ENCODE peak calls at places on chromosomes 3 and 15, in six cellular contexts. One of them, this sample, is unnamed.

GRCh38 chr3:118936811-118937210 is 97.8 kb downstream of the IGSF11 start:
- DNase-seq in prostate gland: no peak
- DNase-seq in heart left ventricle: no peak
- DNase-seq in tibial nerve: no peak
- DNase-seq in esophagus squamous epithelium: no peak
- DNase-seq in right lobe of liver: no peak
- DNase-seq in this sample: no peak

GRCh38 chr3:118938183-118938961 is 96.3 kb downstream of the IGSF11 start:
- DNase-seq in esophagus squamous epithelium: no peak
- DNase-seq in prostate gland: no peak
- DNase-seq in heart left ventricle: no peak
- DNase-seq in tibial nerve: no peak
- DNase-seq in right lobe of liver: no peak
- DNase-seq in this sample: no peak

GRCh38 chr3:76400141-76400540 is 614.8 kb upstream of the ZNF717 start:
- DNase-seq in esophagus squamous epithelium: no peak
- DNase-seq in heart left ventricle: no peak
- DNase-seq in prostate gland: no peak
- DNase-seq in tibial nerve: no peak
- DNase-seq in right lobe of liver: no peak
- DNase-seq in this sample: no peak

GRCh38 chr15:64807051-64807749 is 18.2 kb downstream of the PIF1 start:
- DNase-seq in right lobe of liver: no peak
- DNase-seq in esophagus squamous epithelium: no peak
- DNase-seq in heart left ventricle: no peak
- DNase-seq in tibial nerve: no peak
- DNase-seq in prostate gland: no peak
- DNase-seq in this sample: no peak

GRCh38 chr15:74318376-74319137 is 48.9 kb downstream of the CYP11A1 start:
- DNase-seq in tibial nerve: no peak
- DNase-seq in esophagus squamous epithelium: no peak
- DNase-seq in prostate gland: no peak
- DNase-seq in heart left ventricle: peak; percentile 66
- DNase-seq in right lobe of liver: no peak
- DNase-seq in this sample: no peak

GRCh38 chr3:28348286-28348636 is 260 bp upstream of the ZCWPW2 start:
- DNase-seq in heart left ventricle: no peak
- DNase-seq in esophagus squamous epithelium: peak; percentile 44
- DNase-seq in right lobe of liver: no peak
- DNase-seq in tibial nerve: no peak
- DNase-seq in prostate gland: no peak
- DNase-seq in this sample: no peak

GRCh38 chr15:80942266-80942665 is 47.4 kb downstream of the MESD start:
- DNase-seq in prostate gland: no peak
- DNase-seq in tibial nerve: no peak
- DNase-seq in heart left ventricle: no peak
- DNase-seq in esophagus squamous epithelium: no peak
- DNase-seq in right lobe of liver: no peak
- DNase-seq in this sample: no peak

GRCh38 chr3:187802928-187803259 is 57.6 kb upstream of the BCL6 start:
- DNase-seq in prostate gland: no peak
- DNase-seq in heart left ventricle: no peak
- DNase-seq in esophagus squamous epithelium: no peak
- DNase-seq in tibial nerve: no peak
- DNase-seq in right lobe of liver: no peak
- DNase-seq in this sample: no peak

GRCh38 chr3:94616833-94617232 is 554.0 kb downstream of the NSUN3 start:
- DNase-seq in heart left ventricle: no peak
- DNase-seq in esophagus squamous epithelium: no peak
- DNase-seq in tibial nerve: no peak
- DNase-seq in prostate gland: no peak
- DNase-seq in right lobe of liver: no peak
- DNase-seq in this sample: no peak

GRCh38 chr3:17340261-17340660 is 402.2 kb downstream of the TBC1D5 start:
- DNase-seq in esophagus squamous epithelium: no peak
- DNase-seq in tibial nerve: no peak
- DNase-seq in right lobe of liver: no peak
- DNase-seq in heart left ventricle: no peak
- DNase-seq in prostate gland: no peak
- DNase-seq in this sample: no peak

GRCh38 chr3:188489639-188490405 is 335.9 kb downstream of the LPP start:
- DNase-seq in prostate gland: no peak
- DNase-seq in esophagus squamous epithelium: no peak
- DNase-seq in right lobe of liver: no peak
- DNase-seq in tibial nerve: no peak
- DNase-seq in heart left ventricle: no peak
- DNase-seq in this sample: no peak

GRCh38 chr15:59274126-59274970 is 67.7 kb downstream of the LDHAL6B start:
- DNase-seq in right lobe of liver: no peak
- DNase-seq in tibial nerve: no peak
- DNase-seq in heart left ventricle: no peak
- DNase-seq in prostate gland: no peak
- DNase-seq in esophagus squamous epithelium: no peak
- DNase-seq in this sample: no peak

GRCh38 chr3:122284486-122284885 is 40.6 kb upstream of the CSTA start:
- DNase-seq in prostate gland: no peak
- DNase-seq in esophagus squamous epithelium: no peak
- DNase-seq in right lobe of liver: no peak
- DNase-seq in tibial nerve: no peak
- DNase-seq in heart left ventricle: no peak
- DNase-seq in this sample: no peak

GRCh38 chr3:62888180-62888579 is 13.0 kb upstream of the CADPS start:
- DNase-seq in prostate gland: no peak
- DNase-seq in right lobe of liver: no peak
- DNase-seq in esophagus squamous epithelium: no peak
- DNase-seq in heart left ventricle: no peak
- DNase-seq in tibial nerve: no peak
- DNase-seq in this sample: no peak

GRCh38 chr15:72496783-72497182 is 22.7 kb downstream of the ARIH1 start:
- DNase-seq in tibial nerve: no peak
- DNase-seq in prostate gland: no peak
- DNase-seq in right lobe of liver: no peak
- DNase-seq in heart left ventricle: no peak
- DNase-seq in esophagus squamous epithelium: no peak
- DNase-seq in this sample: no peak

GRCh38 chr3:38614091-38614490 is 35.4 kb downstream of the SCN5A start:
- DNase-seq in esophagus squamous epithelium: no peak
- DNase-seq in heart left ventricle: no peak
- DNase-seq in tibial nerve: no peak
- DNase-seq in prostate gland: no peak
- DNase-seq in right lobe of liver: no peak
- DNase-seq in this sample: no peak

GRCh38 chr3:108234387-108234957 is 12.2 kb upstream of the IFT57 start:
- DNase-seq in prostate gland: no peak
- DNase-seq in esophagus squamous epithelium: no peak
- DNase-seq in tibial nerve: no peak
- DNase-seq in right lobe of liver: no peak
- DNase-seq in heart left ventricle: no peak
- DNase-seq in this sample: no peak

GRCh38 chr3:36679384-36680200 is 84.8 kb downstream of the DCLK3 start:
- DNase-seq in esophagus squamous epithelium: no peak
- DNase-seq in right lobe of liver: no peak
- DNase-seq in prostate gland: no peak
- DNase-seq in heart left ventricle: no peak
- DNase-seq in tibial nerve: no peak
- DNase-seq in this sample: no peak

GRCh38 chr15:84981711-84982300 is at the start of gene PDE8A:
- DNase-seq in heart left ventricle: peak; percentile 29
- DNase-seq in esophagus squamous epithelium: no peak
- DNase-seq in tibial nerve: no peak
- DNase-seq in right lobe of liver: peak; percentile 65
- DNase-seq in prostate gland: peak; percentile 26
- DNase-seq in this sample: no peak

GRCh38 chr15:58562135-58562534 is 130.3 kb downstream of the LIPC start:
- DNase-seq in right lobe of liver: no peak
- DNase-seq in tibial nerve: no peak
- DNase-seq in esophagus squamous epithelium: no peak
- DNase-seq in prostate gland: no peak
- DNase-seq in heart left ventricle: no peak
- DNase-seq in this sample: no peak

GRCh38 chr15:31495281-31495680 is 168.6 kb downstream of the KLF13 start:
- DNase-seq in tibial nerve: no peak
- DNase-seq in prostate gland: no peak
- DNase-seq in right lobe of liver: no peak
- DNase-seq in esophagus squamous epithelium: no peak
- DNase-seq in heart left ventricle: no peak
- DNase-seq in this sample: no peak

GRCh38 chr3:172673210-172673679 is 37.6 kb downstream of the NCEH1 start:
- DNase-seq in prostate gland: peak; percentile 53
- DNase-seq in esophagus squamous epithelium: no peak
- DNase-seq in tibial nerve: no peak
- DNase-seq in heart left ventricle: peak; percentile 49
- DNase-seq in right lobe of liver: no peak
- DNase-seq in this sample: no peak

GRCh38 chr3:77303943-77304778 is 264.3 kb downstream of the ROBO2 start:
- DNase-seq in heart left ventricle: no peak
- DNase-seq in esophagus squamous epithelium: no peak
- DNase-seq in tibial nerve: no peak
- DNase-seq in right lobe of liver: no peak
- DNase-seq in prostate gland: no peak
- DNase-seq in this sample: no peak

GRCh38 chr15:84844964-84845363 is 27.8 kb downstream of the ALPK3 start:
- DNase-seq in esophagus squamous epithelium: no peak
- DNase-seq in tibial nerve: no peak
- DNase-seq in right lobe of liver: no peak
- DNase-seq in prostate gland: no peak
- DNase-seq in heart left ventricle: peak; percentile 3
- DNase-seq in this sample: no peak

GRCh38 chr15:62362608-62363007 is 197.5 kb upstream of the C2CD4B start:
- DNase-seq in heart left ventricle: no peak
- DNase-seq in right lobe of liver: no peak
- DNase-seq in esophagus squamous epithelium: no peak
- DNase-seq in tibial nerve: no peak
- DNase-seq in prostate gland: no peak
- DNase-seq in this sample: no peak

GRCh38 chr15:71049706-71050422 is 65.4 kb upstream of the THSD4 start:
- DNase-seq in esophagus squamous epithelium: no peak
- DNase-seq in heart left ventricle: no peak
- DNase-seq in right lobe of liver: no peak
- DNase-seq in prostate gland: no peak
- DNase-seq in tibial nerve: no peak
- DNase-seq in this sample: no peak
- TF ChIP-seq POLR2A in esophagus squamous epithelium: no peak
- TF ChIP-seq POLR2A in heart left ventricle: no peak
- TF ChIP-seq POLR2A in right lobe of liver: no peak
- TF ChIP-seq POLR2A in prostate gland: no peak
- TF ChIP-seq POLR2A in tibial nerve: no peak
- TF ChIP-seq POLR2A in this sample: no peak

GRCh38 chr3:150547045-150547753 is 612 bp downstream of the EIF2A start:
- DNase-seq in esophagus squamous epithelium: no peak
- DNase-seq in prostate gland: no peak
- DNase-seq in tibial nerve: no peak
- DNase-seq in right lobe of liver: no peak
- DNase-seq in heart left ventricle: no peak
- DNase-seq in this sample: no peak

GRCh38 chr3:150544040-150544439 is 2.3 kb downstream of the SERP1 start:
- DNase-seq in heart left ventricle: no peak
- DNase-seq in right lobe of liver: no peak
- DNase-seq in esophagus squamous epithelium: no peak
- DNase-seq in prostate gland: no peak
- DNase-seq in tibial nerve: no peak
- DNase-seq in this sample: no peak

GRCh38 chr3:150544726-150545125 is 1.6 kb downstream of the SERP1 start:
- DNase-seq in esophagus squamous epithelium: no peak
- DNase-seq in tibial nerve: no peak
- DNase-seq in heart left ventricle: no peak
- DNase-seq in right lobe of liver: no peak
- DNase-seq in prostate gland: no peak
- DNase-seq in this sample: no peak

GRCh38 chr3:150545419-150546225 is 674 bp downstream of the SERP1 start:
- DNase-seq in tibial nerve: peak; percentile 21
- DNase-seq in esophagus squamous epithelium: peak; percentile 16
- DNase-seq in heart left ventricle: no peak
- DNase-seq in right lobe of liver: peak; percentile 74
- DNase-seq in prostate gland: peak; percentile 19
- DNase-seq in this sample: no peak

GRCh38 chr3:150546226-150547044 is at the start of the genes EIF2A and SERP1:
- DNase-seq in right lobe of liver: peak; percentile 100
- DNase-seq in heart left ventricle: peak; percentile 99
- DNase-seq in tibial nerve: peak; percentile 93
- DNase-seq in esophagus squamous epithelium: peak; percentile 88
- DNase-seq in prostate gland: peak; percentile 98
- DNase-seq in this sample: peak; percentile 99
- TF ChIP-seq POLR2A in right lobe of liver: peak; percentile 99
- TF ChIP-seq POLR2A in heart left ventricle: peak; percentile 95
- TF ChIP-seq POLR2A in tibial nerve: peak; percentile 91
- TF ChIP-seq POLR2A in esophagus squamous epithelium: peak; percentile 46
- TF ChIP-seq POLR2A in prostate gland: peak; percentile 99
- TF ChIP-seq POLR2A in this sample: peak; percentile 88

DNA sequence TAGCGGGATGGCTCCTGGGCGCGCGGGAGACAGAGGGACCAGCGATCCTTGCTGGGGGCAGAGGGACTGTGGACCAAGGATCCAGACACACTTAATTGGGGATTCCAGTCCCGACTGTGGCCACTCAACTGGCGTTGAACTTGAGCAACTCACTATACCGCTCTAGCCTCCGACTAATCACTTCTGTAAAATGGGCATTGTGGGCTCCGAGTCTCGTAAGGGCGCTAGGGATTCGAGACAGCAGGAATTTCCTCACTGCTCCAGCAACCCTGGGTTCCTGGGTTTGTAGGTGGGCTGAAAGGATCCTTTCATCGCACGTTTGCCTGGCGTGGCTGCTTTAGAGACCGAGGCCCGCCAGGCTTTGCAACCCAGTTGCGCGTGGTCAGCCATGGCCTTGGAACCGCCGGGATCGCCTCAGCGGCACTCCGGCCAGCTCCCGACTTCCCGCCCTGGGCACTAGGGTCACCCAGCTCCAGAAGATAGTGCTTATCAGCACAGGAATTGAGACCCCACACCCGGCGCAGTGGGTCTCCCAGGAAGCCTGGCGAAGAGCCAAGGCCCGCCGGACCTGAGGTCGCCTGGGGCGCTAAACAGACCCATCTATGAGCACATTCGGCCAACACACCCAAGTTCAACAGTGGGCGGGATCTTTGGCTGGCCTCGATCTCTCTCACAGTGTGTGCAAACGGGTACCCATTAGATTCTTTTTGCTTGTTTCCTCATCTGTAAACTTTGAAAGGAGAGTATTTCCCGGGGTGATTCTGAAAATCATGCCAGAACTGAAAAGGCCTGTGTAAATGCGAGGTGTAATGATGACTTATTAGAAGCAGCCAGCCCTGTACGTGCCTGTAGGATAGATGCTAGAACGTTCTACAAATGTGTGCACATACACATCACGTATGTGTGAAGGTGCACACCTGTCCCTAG is 9.9 kb downstream of the FOXL2 start:
- DNase-seq in tibial nerve: no peak
- DNase-seq in prostate gland: no peak
- DNase-seq in heart left ventricle: no peak
- DNase-seq in right lobe of liver: no peak
- DNase-seq in esophagus squamous epithelium: no peak
- DNase-seq in this sample: no peak
- TF ChIP-seq POLR2A in tibial nerve: no peak
- TF ChIP-seq POLR2A in prostate gland: no peak
- TF ChIP-seq POLR2A in heart left ventricle: no peak
- TF ChIP-seq POLR2A in right lobe of liver: no peak
- TF ChIP-seq POLR2A in esophagus squamous epithelium: no peak
- TF ChIP-seq POLR2A in this sample: no peak

DNA sequence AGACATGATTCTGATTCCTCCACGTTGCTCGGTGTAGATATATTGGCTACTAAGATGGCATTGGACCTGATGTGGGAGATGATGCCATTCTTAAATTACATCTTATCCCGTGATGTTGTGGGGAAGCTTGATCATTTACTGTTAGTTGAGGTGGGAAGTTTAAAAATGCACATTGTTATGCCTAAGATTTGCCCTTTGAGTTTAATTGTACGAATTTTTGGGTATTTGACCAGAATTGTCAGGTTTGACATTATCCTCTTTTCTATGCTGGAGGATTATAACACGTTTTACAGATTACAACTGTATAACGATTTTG is 1.6 kb downstream of the FEM1B start:
- DNase-seq in right lobe of liver: no peak
- DNase-seq in heart left ventricle: no peak
- DNase-seq in prostate gland: no peak
- DNase-seq in esophagus squamous epithelium: no peak
- DNase-seq in tibial nerve: no peak
- DNase-seq in this sample: no peak
- TF ChIP-seq POLR2A in right lobe of liver: no peak
- TF ChIP-seq POLR2A in heart left ventricle: no peak
- TF ChIP-seq POLR2A in prostate gland: no peak
- TF ChIP-seq POLR2A in esophagus squamous epithelium: no peak
- TF ChIP-seq POLR2A in tibial nerve: no peak
- TF ChIP-seq POLR2A in this sample: no peak

This sample was measured in breast epithelium.